ENCODE peak calls at places on chromosomes 11 and 22, in five cellular contexts. V is K562, G is GM12878, W is HepG2, H is H1. P is an unnamed sample.

GRCh38 chr11:12198261-12198925 is 88.0 kb downstream of the MICAL2 start:
- DNase-seq in V (no peak), G (no peak), W (no peak), H (no peak), P (no peak)

GRCh38 chr22:27768027-27768640 is 33.4 kb downstream of the MN1 start:
- DNase-seq in V (no peak), G (no peak), W (no peak), H (no peak), P (no peak)

GRCh38 chr11:91997178-91997577 is 227.4 kb upstream of the FAT3 start:
- DNase-seq in V (no peak), G (no peak), W (no peak), H (no peak), P (no peak)

GRCh38 chr22:28750471-28750881 is 8.6 kb downstream of the HSCB start:
- DNase-seq in V (no peak), G (no peak), W (no peak), H (no peak), P (no peak)

GRCh38 chr11:47358731-47359051 is 6.2 kb upstream of the MYBPC3 start:
- DNase-seq in V (no peak), G (no peak), W (no peak), H (no peak), P (no peak)

GRCh38 chr11:45250035-45250693 is 36.0 kb downstream of the SYT13 start:
- DNase-seq in V (no peak), G (peak), W (no peak), H (no peak), P (no peak)

GRCh38 chr11:62974848-62975522 is 9.8 kb downstream of the SLC22A6 start:
- DNase-seq in V (peak), G (no peak), W (peak), H (peak), P (peak)

GRCh38 chr11:113626736-113627135 is 79.4 kb downstream of the TMPRSS5 start:
- DNase-seq in V (no peak), G (no peak), W (no peak), H (no peak), P (no peak)

GRCh38 chr22:21455334-21456089 is 11.7 kb upstream of the TMEM191C start:
- DNase-seq in V (no peak), G (no peak), W (no peak), H (no peak), P (no peak)

GRCh38 chr11:122024278-122024677 is 91.7 kb downstream of the BLID start:
- DNase-seq in V (no peak), G (no peak), W (no peak), H (no peak), P (no peak)
- TF ChIP-seq ATF3 in V (no peak), G (no peak), W (no peak), H (no peak), P (no peak)

DNA sequence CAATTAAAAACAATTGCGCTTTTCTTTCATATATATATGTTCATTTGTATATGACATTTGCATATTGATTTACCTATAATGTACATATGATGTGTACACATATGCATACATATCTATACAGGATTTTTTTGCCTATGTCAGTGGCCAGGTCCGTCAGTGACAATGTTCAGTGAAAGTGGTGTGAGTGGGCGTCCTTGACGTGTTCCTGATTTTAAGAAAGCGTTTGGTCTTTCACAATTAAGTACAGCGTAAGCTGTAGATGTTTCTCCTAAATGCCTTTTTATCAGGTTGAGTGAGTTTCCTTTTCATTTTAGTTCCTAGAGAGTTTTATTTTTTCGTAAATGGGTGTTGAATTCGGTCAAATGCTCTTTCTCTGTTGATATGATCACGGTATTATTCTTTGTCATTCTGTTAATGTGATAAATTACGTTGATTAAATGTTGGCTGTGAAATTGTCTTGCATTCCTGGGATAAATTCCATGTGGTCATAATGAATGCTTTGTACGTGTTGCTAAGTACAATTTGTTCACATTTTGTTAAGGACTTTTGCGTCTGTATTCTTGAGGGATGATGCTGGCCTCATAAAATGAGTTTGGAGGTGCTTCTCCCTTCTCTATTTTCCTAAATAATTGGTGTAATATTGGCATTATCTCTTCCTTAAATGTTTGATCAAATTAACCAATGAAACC is 10.6 kb upstream of the GNB1L start:
- DNase-seq in V (no peak), G (no peak), W (no peak), H (no peak), P (no peak)
- TF ChIP-seq YY1 in V (no peak), G (no peak), W (no peak), H (no peak), P (no peak)

DNA sequence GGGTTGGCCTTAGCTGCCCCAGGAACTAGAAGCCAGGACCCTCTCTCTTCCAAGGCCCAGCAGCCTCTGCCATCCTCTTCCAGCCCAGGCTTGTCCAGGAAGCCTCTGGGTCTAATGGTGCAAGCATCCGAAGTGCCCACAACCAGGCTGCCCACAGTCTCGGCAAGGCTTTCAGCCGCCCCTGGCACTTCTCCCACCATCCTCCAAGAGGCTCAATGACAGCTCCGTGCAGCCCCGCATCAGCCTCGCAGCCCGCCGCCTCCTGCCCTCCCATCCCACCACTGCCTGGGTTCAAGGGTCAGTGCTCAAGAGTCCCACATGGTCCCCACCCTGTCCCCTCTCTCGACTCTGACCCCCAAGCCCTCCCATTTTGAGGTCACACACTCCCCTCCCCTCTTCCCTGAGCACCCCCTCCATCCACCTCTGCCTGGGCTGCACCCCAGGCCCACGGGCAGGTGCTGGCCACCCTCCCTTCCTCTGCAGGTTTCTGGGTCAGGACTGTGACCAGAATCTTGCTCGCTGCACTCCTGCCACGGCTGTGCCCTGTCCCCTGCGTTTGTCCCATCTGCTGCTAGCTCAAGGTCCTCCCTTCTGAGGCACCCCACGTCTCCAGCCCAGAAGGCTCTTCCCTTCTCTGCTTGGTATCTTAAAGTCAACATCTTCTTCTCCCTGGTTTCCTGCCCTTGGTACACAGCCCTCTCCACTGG is 17.2 kb downstream of the IFITM10 start:
- DNase-seq in V (no peak), G (no peak), W (no peak), H (no peak), P (no peak)
- H3K4me2 ChIP-seq in V (no peak), G (no peak), W (no peak), H (no peak), P (no peak)

GRCh38 chr11:110858556-110858921 is 146.3 kb upstream of the ARHGAP20 start:
- DNase-seq in V (no peak), G (no peak), W (no peak), H (no peak), P (no peak)
- TF ChIP-seq ATF3 in V (no peak), G (no peak), W (no peak), H (no peak), P (no peak)

GRCh38 chr11:64894070-64894811 is 15.8 kb upstream of the EHD1 start:
- DNase-seq in V (peak), G (no peak), W (peak), H (peak), P (no peak)
- TF ChIP-seq YY1 in V (no peak), G (peak), W (peak), H (no peak), P (no peak)

GRCh38 chr22:24430431-24431308 is 3.3 kb downstream of the ADORA2A start:
- DNase-seq in V (no peak), G (no peak), W (no peak), H (no peak), P (no peak)
- H3K4me2 ChIP-seq in V (no peak), G (peak), W (no peak), H (no peak), P (no peak)

DNA sequence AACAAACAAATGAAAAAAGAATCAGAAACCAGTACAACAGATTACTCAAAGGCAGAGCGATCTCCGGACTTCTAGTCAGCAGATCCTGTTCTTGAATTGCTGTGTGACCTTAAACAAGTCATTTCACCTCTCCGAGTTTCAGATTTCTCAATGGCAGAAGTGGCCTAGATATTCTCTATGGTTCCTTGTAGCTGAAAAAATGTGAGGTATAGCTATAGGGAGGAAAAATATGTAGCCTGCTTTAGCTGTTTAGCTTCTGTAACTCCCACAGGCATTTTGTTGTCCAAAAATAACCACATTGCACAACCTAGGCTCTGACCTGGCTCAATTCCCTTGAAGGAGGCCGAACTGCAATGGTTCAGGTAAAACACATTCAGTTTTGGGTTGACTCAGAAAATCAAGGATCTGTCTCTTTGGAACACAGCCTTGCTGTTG is 100.7 kb downstream of the DBX1 start:
- DNase-seq in V (no peak), G (no peak), W (no peak), H (no peak), P (no peak)
- TF ChIP-seq ATF3 in V (no peak), G (no peak), W (no peak), H (no peak), P (no peak)

GRCh38 chr11:57237204-57237681 is at the start of gene APLNR:
- DNase-seq in V (peak), G (no peak), W (no peak), H (no peak), P (no peak)

GRCh38 chr11:57239348-57239747 is 2.3 kb upstream of the APLNR start:
- DNase-seq in V (peak), G (no peak), W (no peak), H (no peak), P (no peak)

GRCh38 chr11:57240007-57240406 is 3.0 kb upstream of the APLNR start:
- DNase-seq in V (no peak), G (no peak), W (no peak), H (no peak), P (no peak)

GRCh38 chr11:57241311-57241972 is 4.4 kb upstream of the APLNR start:
- DNase-seq in V (no peak), G (no peak), W (no peak), H (no peak), P (no peak)

DNA sequence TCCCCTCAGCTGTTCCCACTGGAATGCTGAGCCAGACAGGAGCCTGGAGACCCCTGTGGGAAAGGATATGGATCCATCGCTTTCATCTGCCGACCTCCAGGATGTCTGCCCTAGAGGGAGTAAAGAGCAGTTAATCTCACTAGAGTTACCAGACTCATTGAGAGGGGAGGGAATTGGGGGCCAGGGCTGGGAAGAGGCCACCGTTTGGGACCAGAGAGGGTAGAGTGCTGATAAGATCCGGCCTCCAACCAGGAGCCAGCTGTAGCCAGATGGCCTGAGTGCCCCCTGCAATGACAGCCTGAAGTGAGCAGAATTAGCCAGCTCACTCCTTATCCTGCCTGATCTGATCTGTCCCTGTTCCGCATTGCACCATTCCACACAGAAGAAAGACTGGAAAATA is 3.7 kb upstream of the APLNR start:
- DNase-seq in V (no peak), G (no peak), W (no peak), H (no peak), P (no peak)
- TF ChIP-seq YY1 in V (no peak), G (no peak), W (no peak), H (no peak), P (no peak)

DNA sequence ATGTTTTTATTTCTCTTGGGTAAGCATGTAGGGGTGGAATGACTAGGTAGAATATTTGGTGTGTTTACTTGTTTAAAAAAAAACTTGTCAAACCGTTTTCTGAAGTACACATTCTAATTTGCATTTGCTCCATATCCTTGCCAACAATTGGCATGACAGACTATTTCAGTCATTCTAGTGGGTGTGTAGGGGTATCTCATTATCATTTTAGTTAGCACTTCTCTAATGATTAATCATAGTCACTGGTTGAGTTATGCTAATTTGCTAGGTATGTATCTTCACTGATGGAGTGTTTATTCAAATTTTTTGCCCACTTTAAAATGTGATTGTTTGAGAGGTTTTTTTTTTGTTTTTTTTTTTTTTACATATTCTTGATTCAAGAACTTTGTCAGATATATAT is 64.3 kb downstream of the C11orf65 start:
- DNase-seq in V (no peak), G (no peak), W (no peak), H (no peak), P (no peak)
- H3K4me2 ChIP-seq in V (no peak), G (no peak), W (no peak), H (no peak), P (no peak)

GRCh38 chr11:23997356-23997755 is 499.5 kb upstream of the LUZP2 start:
- DNase-seq in V (no peak), G (no peak), W (no peak), H (no peak), P (no peak)

GRCh38 chr11:23991140-23991539 is 505.7 kb upstream of the LUZP2 start:
- DNase-seq in V (no peak), G (no peak), W (no peak), H (no peak), P (no peak)

GRCh38 chr11:23990346-23990745 is 506.5 kb upstream of the LUZP2 start:
- DNase-seq in V (no peak), G (no peak), W (no peak), H (no peak), P (no peak)

DNA sequence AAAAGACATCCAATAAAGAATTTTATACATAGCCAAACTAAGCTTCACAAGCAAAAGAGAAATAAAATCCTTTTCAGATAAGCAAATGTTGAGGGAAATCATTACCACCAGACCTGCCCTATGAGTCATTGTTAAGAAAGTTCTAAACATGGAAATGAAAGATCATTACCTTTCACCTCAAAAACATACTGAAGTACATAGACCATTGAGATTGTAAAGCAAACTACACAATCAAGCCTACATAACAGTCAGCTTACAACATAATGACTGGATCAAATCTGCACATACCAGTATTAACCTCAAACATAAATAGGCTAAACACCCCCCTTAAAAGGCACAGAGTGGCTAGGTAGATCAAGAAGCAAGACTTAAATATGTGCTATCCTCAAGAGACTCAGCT is 501.0 kb upstream of the LUZP2 start:
- DNase-seq in V (no peak), G (no peak), W (no peak), H (no peak), P (no peak)
- TF ChIP-seq ATF3 in V (no peak), G (no peak), W (no peak), H (no peak), P (no peak)